ENCODE peak calls at places on chromosomes 13 and 19, in seven cellular contexts. W is T-helper 1 cell; Y is neural progenitor cell; P is endothelial cell; T is C1 segment of cervical spinal cord; I is CD4-positive, alpha-beta T cell; E is effector memory CD4-positive, alpha-beta T cell. J is an unnamed sample.

GRCh38 chr19:12828494-12828893 is 5.9 kb downstream of the RTBDN start:
- DNase-seq in Y (peak), T (no peak), P (peak), W (no peak), I (no peak), E (no peak), J (no peak)

GRCh38 chr13:80586356-80586755 is 245.4 kb upstream of the SPRY2 start:
- DNase-seq in E (no peak), P (no peak), W (no peak), Y (no peak), I (no peak), T (no peak), J (no peak)

GRCh38 chr13:60696602-60697001 is 299.6 kb downstream of the TDRD3 start:
- DNase-seq in T (no peak), Y (no peak), P (no peak), E (no peak), W (no peak), I (no peak), J (no peak)

GRCh38 chr13:59728896-59729545 is 434.7 kb downstream of the DIAPH3 start:
- DNase-seq in E (no peak), T (no peak), P (no peak), I (no peak), Y (no peak), W (no peak), J (no peak)

GRCh38 chr13:95564948-95565347 is 12.4 kb downstream of the CLDN10 start:
- DNase-seq in W (no peak), P (no peak), I (no peak), E (no peak), Y (no peak), T (no peak), J (no peak)

GRCh38 chr19:16188521-16188920 is 3.3 kb downstream of the FAM32A start:
- DNase-seq in E (no peak), I (no peak), P (no peak), W (no peak), T (no peak), Y (no peak), J (no peak)

GRCh38 chr13:31096624-31097302 is 64.9 kb downstream of the HSPH1 start:
- DNase-seq in Y (no peak), P (no peak), T (no peak), E (no peak), W (no peak), I (no peak), J (no peak)

GRCh38 chr19:30229524-30230174 is 142.5 kb upstream of the ZNF536 start:
- DNase-seq in W (no peak), E (no peak), I (no peak), P (no peak), T (peak), Y (peak), J (no peak)

GRCh38 chr19:8262431-8262830 is 45.7 kb downstream of the CD320 start:
- DNase-seq in I (no peak), T (no peak), Y (no peak), W (no peak), E (no peak), P (no peak), J (no peak)

GRCh38 chr19:54114340-54114826 is 1.1 kb downstream of the TFPT start:
- DNase-seq in W (peak), Y (peak), P (peak), T (peak), I (no peak), E (peak), J (peak)

GRCh38 chr19:15439078-15439799 is 10.5 kb downstream of the WIZ start:
- DNase-seq in W (no peak), I (no peak), P (no peak), T (no peak), Y (no peak), E (no peak), J (no peak)

GRCh38 chr19:43618921-43619261 is 538 bp downstream of the ZNF428 start:
- DNase-seq in E (no peak), W (no peak), T (no peak), Y (no peak), I (no peak), P (peak), J (no peak)

GRCh38 chr13:102873653-102874052 is 27.8 kb downstream of the ERCC5 start:
- DNase-seq in T (no peak), P (no peak), E (no peak), Y (no peak), W (no peak), I (no peak), J (no peak)

GRCh38 chr13:46575843-46576242 is 22.9 kb downstream of the LRCH1 start:
- DNase-seq in Y (peak), W (no peak), T (no peak), I (no peak), E (no peak), P (no peak), J (no peak)

GRCh38 chr19:48487944-48488343 is 18.8 kb downstream of the CYTH2 start:
- DNase-seq in Y (no peak), T (no peak), W (no peak), I (no peak), P (no peak), E (no peak), J (no peak)

GRCh38 chr19:10797541-10798256 is 38.3 kb downstream of the TMED1 start:
- DNase-seq in T (no peak), E (peak), W (peak), Y (no peak), P (no peak), I (peak), J (peak)

GRCh38 chr13:44819245-44819644 is 170.0 kb downstream of the NUFIP1 start:
- DNase-seq in P (no peak), I (no peak), Y (no peak), T (no peak), E (no peak), W (no peak), J (no peak)

GRCh38 chr19:49920624-49921363 is 8.2 kb upstream of the ATF5 start:
- DNase-seq in T (no peak), I (no peak), Y (no peak), P (no peak), E (no peak), W (no peak), J (no peak)

GRCh38 chr13:51525567-51526165 is 58.6 kb upstream of the WDFY2 start:
- DNase-seq in Y (no peak), E (no peak), W (no peak), T (no peak), P (no peak), I (no peak), J (no peak)

GRCh38 chr19:51125421-51126075 is 842 bp downstream of the SIGLEC9 start:
- DNase-seq in E (no peak), Y (no peak), W (no peak), I (no peak), P (no peak), T (no peak), J (no peak)

GRCh38 chr13:27919934-27920676 is at the start of gene PDX1:
- DNase-seq in I (no peak), T (peak), E (no peak), W (no peak), P (peak), Y (peak), J (no peak)

GRCh38 chr13:30928971-30929370 is 3.5 kb upstream of the TEX26 start:
- DNase-seq in P (no peak), W (no peak), Y (no peak), E (no peak), T (no peak), I (no peak), J (no peak)

GRCh38 chr13:108560092-108560491 is 69.3 kb upstream of the MYO16 start:
- DNase-seq in T (no peak), E (no peak), Y (no peak), I (no peak), W (no peak), P (no peak), J (no peak)

GRCh38 chr19:11377237-11377636 is 2.8 kb downstream of the SWSAP1 start:
- DNase-seq in I (no peak), P (no peak), T (no peak), W (no peak), E (no peak), Y (no peak), J (no peak)

GRCh38 chr19:13888281-13888680 is 11.3 kb downstream of the NANOS3 start:
- DNase-seq in Y (no peak), P (no peak), E (no peak), I (no peak), T (no peak), W (no peak), J (no peak)

J was measured in T-helper 17 cell.